ENCODE peak calls at places on chromosomes 4 and X, in eight cellular contexts. E, A, V, I, Z, H, X and F are unnamed samples.
A peak's percentile ranks its signal among the peaks of the same experiment; 100 is the strongest.

GRCh38 chr4:158458271-158458895 is 63.3 kb upstream of the RXFP1 start:
- DNase-seq in E (no peak), A (no peak), V (no peak), I (no peak), H (no peak), Z (no peak), X (no peak), F (no peak)

GRCh38 chr4:2059726-2060577 is 825 bp downstream of the NAT8L start:
- DNase-seq in H (peak; percentile 16), A (no peak), X (no peak), Z (no peak), I (no peak), V (no peak), E (peak; percentile 29), F (no peak)

GRCh38 chr4:146791439-146791838 is 152.7 kb downstream of the POU4F2 start:
- DNase-seq in X (no peak), A (no peak), V (no peak), I (no peak), H (no peak), Z (no peak), E (no peak), F (no peak)

GRCh38 chrX:116031331-116031730 is 139.2 kb upstream of the AGTR2 start:
- DNase-seq in V (no peak), Z (no peak), A (no peak), H (no peak), E (no peak), I (no peak), X (no peak), F (no peak)

GRCh38 chrX:74546984-74547383 is 67.4 kb downstream of the RLIM start:
- DNase-seq in Z (no peak), I (no peak), H (no peak), V (no peak), E (no peak), X (no peak), A (no peak), F (no peak)

GRCh38 chrX:44306336-44306735 is 37.1 kb downstream of the EFHC2 start:
- DNase-seq in I (peak; percentile 26), Z (no peak), H (no peak), A (no peak), E (no peak), X (no peak), V (peak; percentile 46), F (no peak)

GRCh38 chrX:150486011-150486410 is 82.4 kb upstream of the MTM1 start:
- DNase-seq in A (peak; percentile 6), I (peak; percentile 50), H (peak; percentile 57), X (no peak), V (peak; percentile 36), E (peak; percentile 42), Z (no peak), F (peak; percentile 37)

GRCh38 chr4:126779446-126780166 is 853.2 kb upstream of the INTU start:
- DNase-seq in E (no peak), H (no peak), X (no peak), V (no peak), I (no peak), Z (no peak), A (no peak), F (no peak)

GRCh38 chr4:140213116-140213515 is 59.1 kb upstream of the MAML3 start:
- DNase-seq in V (peak; percentile 90), I (peak; percentile 58), X (no peak), Z (no peak), E (no peak), H (no peak), A (no peak), F (no peak)

GRCh38 chr4:182507808-182508207 is 264.6 kb downstream of the TENM3 start:
- DNase-seq in Z (no peak), E (no peak), X (no peak), H (no peak), I (no peak), V (no peak), A (no peak), F (no peak)

GRCh38 chr4:47505666-47506065 is 20.6 kb downstream of the ATP10D start:
- DNase-seq in E (no peak), A (no peak), Z (no peak), I (no peak), H (no peak), V (no peak), X (no peak), F (no peak)

GRCh38 chr4:166153539-166153938 is 280.5 kb downstream of the TLL1 start:
- DNase-seq in E (no peak), A (no peak), I (no peak), X (no peak), H (no peak), V (no peak), Z (no peak), F (no peak)

GRCh38 chr4:26058537-26058936 is 144.5 kb downstream of the SMIM20 start:
- DNase-seq in A (no peak), I (no peak), Z (no peak), H (no peak), E (no peak), V (no peak), X (no peak), F (no peak)

GRCh38 chrX:94041881-94042280 is 367.9 kb downstream of the FAM133A start:
- DNase-seq in A (no peak), H (no peak), V (no peak), Z (no peak), E (no peak), I (no peak), X (no peak), F (no peak)

GRCh38 chr4:20254517-20255250 is 3.0 kb downstream of the SLIT2 start:
- DNase-seq in A (no peak), Z (no peak), I (no peak), E (peak; percentile 52), X (no peak), V (no peak), H (peak; percentile 29), F (no peak)

GRCh38 chr4:51932261-51932660 is 87.9 kb downstream of the LRRC66 start:
- DNase-seq in I (no peak), E (peak; percentile 46), V (no peak), H (no peak), X (no peak), Z (no peak), A (no peak), F (no peak)